ENCODE peak calls at places on chromosomes 5 and 9, in nine cellular contexts. Q is body of pancreas; F is CD4-positive, alpha-beta T cell; H is astrocyte; N is tibial nerve; B is GM13977; R is lung; M is Panc1; K is Calu3. U is an unnamed sample.
A peak's percentile ranks its signal among the peaks of the same experiment; 100 is the strongest.

GRCh38 chr5:39518516-39518915 is 93.7 kb upstream of the DAB2 start:
- DNase-seq in Q (no peak), F (no peak), H (peak; percentile 96), N (no peak), B (no peak), R (no peak), M (no peak), K (no peak), U (no peak)

GRCh38 chr5:158406884-158407790 is 548.2 kb upstream of the CLINT1 start:
- DNase-seq in Q (no peak), F (no peak), H (peak; percentile 80), N (no peak), B (no peak), R (no peak), M (no peak), K (no peak), U (no peak)

GRCh38 chr5:37786855-37787254 is 53.0 kb downstream of the GDNF start:
- DNase-seq in Q (no peak), F (no peak), H (peak; percentile 87), N (no peak), B (no peak), R (no peak), M (no peak), K (no peak), U (no peak)

GRCh38 chr5:6902597-6902996 is 189.4 kb downstream of the TENT4A start:
- DNase-seq in Q (peak; percentile 27), F (no peak), H (no peak), N (no peak), B (no peak), R (no peak), M (no peak), K (no peak), U (no peak)

GRCh38 chr5:151906246-151906645 is 18.4 kb downstream of the GLRA1 start:
- DNase-seq in Q (no peak), F (no peak), H (peak; percentile 47), N (no peak), B (no peak), R (no peak), M (no peak), K (no peak), U (no peak)

GRCh38 chr5:113663879-113664278 is 150.4 kb downstream of the YTHDC2 start:
- DNase-seq in Q (peak; percentile 28), F (peak; percentile 12), H (no peak), N (no peak), B (peak; percentile 8), R (no peak), M (peak; percentile 4), K (peak; percentile 37), U (no peak)

GRCh38 chr5:15013654-15014463 is 142.3 kb upstream of the ANKH start:
- DNase-seq in Q (no peak), F (no peak), H (peak; percentile 55), N (no peak), B (peak; percentile 34), R (no peak), M (peak; percentile 75), K (no peak), U (peak; percentile 42)

GRCh38 chr5:133383580-133383939 is 228.8 kb downstream of the FSTL4 start:
- DNase-seq in Q (no peak), F (no peak), H (no peak), N (no peak), B (no peak), R (no peak), M (no peak), K (no peak), U (no peak)

GRCh38 chr5:134738133-134738962 is at the start of gene CAMLG:
- DNase-seq in Q (peak; percentile 97), F (peak; percentile 97), H (peak; percentile 92), N (peak; percentile 96), B (peak; percentile 92), R (peak; percentile 98), M (peak; percentile 93), K (peak; percentile 99), U (peak; percentile 64)

GRCh38 chr9:98365724-98366123 is 110.3 kb upstream of the TBC1D2 start:
- DNase-seq in Q (no peak), F (no peak), H (no peak), N (no peak), B (no peak), R (no peak), M (no peak), K (no peak), U (no peak)

GRCh38 chr5:88727705-88728313 is 155.2 kb downstream of the MEF2C start:
- DNase-seq in Q (no peak), F (no peak), H (peak; percentile 2), N (no peak), B (no peak), R (no peak), M (no peak), K (no peak), U (no peak)

GRCh38 chr5:115530426-115530825 is 14.1 kb downstream of the FEM1C start:
- DNase-seq in Q (no peak), F (no peak), H (no peak), N (no peak), B (no peak), R (no peak), M (no peak), K (no peak), U (no peak)
- TF ChIP-seq CTCF in Q (no peak), F (no peak), H (no peak), N (no peak), B (no peak), R (no peak), M (no peak), K (no peak), U (no peak)

DNA sequence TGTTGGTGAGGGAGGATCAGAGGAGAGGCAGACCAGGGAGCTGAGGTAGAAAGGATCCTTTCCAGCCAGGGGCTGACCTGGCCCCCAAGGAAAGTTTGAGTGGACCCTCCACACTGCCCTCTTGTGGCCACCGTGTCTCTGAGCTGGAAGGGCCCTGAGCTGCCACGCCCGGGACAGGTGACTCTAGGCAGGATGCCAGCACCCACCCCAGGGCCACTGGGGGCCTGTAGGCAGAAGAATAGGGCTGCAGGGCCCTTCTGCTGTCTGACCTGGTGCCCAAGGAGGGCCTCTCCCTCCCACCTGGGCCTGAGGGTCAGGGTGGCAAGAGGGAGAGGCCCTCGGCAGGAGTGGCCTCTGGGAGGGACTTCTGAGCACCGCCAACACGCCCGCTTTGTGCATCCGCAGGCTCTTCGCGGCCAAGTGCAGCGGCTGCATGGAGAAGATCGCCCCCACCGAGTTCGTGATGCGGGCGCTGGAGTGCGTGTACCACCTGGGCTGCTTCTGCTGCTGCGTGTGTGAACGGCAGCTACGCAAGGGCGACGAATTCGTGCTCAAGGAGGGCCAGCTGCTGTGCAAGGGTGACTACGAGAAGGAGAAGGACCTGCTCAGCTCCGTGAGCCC is 76.8 kb downstream of the LMX1B start:
- DNase-seq in Q (peak; percentile 69), F (peak; percentile 42), H (no peak), N (no peak), B (peak; percentile 85), R (peak; percentile 41), M (no peak), K (peak; percentile 73), U (peak; percentile 78)
- TF ChIP-seq CTCF in Q (peak; percentile 77), F (peak; percentile 64), H (peak; percentile 42), N (peak; percentile 34), B (peak; percentile 71), R (peak; percentile 3), M (peak; percentile 82), K (peak; percentile 51), U (peak; percentile 59)

GRCh38 chr9:120611690-120612068 is 31.7 kb upstream of the CDK5RAP2 start:
- DNase-seq in Q (no peak), F (no peak), H (no peak), N (no peak), B (no peak), R (no peak), M (no peak), K (no peak), U (no peak)

GRCh38 chr9:120612218-120612617 is 32.3 kb upstream of the CDK5RAP2 start:
- DNase-seq in Q (no peak), F (no peak), H (no peak), N (no peak), B (no peak), R (no peak), M (no peak), K (no peak), U (no peak)

GRCh38 chr9:120608421-120608820 is 28.5 kb upstream of the CDK5RAP2 start:
- DNase-seq in Q (no peak), F (no peak), H (peak; percentile 12), N (no peak), B (no peak), R (no peak), M (no peak), K (no peak), U (no peak)

GRCh38 chr9:120609636-120610035 is 29.7 kb upstream of the CDK5RAP2 start:
- DNase-seq in Q (no peak), F (no peak), H (peak; percentile 40), N (no peak), B (no peak), R (no peak), M (no peak), K (no peak), U (no peak)

GRCh38 chr9:120610975-120611689 is 31.2 kb upstream of the CDK5RAP2 start:
- DNase-seq in Q (no peak), F (no peak), H (no peak), N (no peak), B (no peak), R (no peak), M (no peak), K (no peak), U (no peak)
- TF ChIP-seq CTCF in Q (no peak), F (no peak), H (peak; percentile 18), N (no peak), B (peak; percentile 2), R (no peak), M (peak; percentile 24), K (no peak), U (peak; percentile 19)

GRCh38 chr9:133683494-133684460 is 47.6 kb downstream of the DBH start:
- DNase-seq in Q (no peak), F (peak; percentile 75), H (no peak), N (no peak), B (no peak), R (no peak), M (no peak), K (no peak), U (no peak)

GRCh38 chr9:133680976-133681657 is 45.0 kb downstream of the DBH start:
- DNase-seq in Q (no peak), F (no peak), H (no peak), N (no peak), B (no peak), R (no peak), M (no peak), K (no peak), U (no peak)

GRCh38 chr9:133681658-133682306 is 45.6 kb downstream of the DBH start:
- DNase-seq in Q (no peak), F (no peak), H (no peak), N (no peak), B (no peak), R (no peak), M (no peak), K (no peak), U (no peak)

GRCh38 chr9:133684461-133685361 is 48.5 kb downstream of the DBH start:
- DNase-seq in Q (no peak), F (no peak), H (no peak), N (no peak), B (no peak), R (no peak), M (no peak), K (no peak), U (no peak)

DNA sequence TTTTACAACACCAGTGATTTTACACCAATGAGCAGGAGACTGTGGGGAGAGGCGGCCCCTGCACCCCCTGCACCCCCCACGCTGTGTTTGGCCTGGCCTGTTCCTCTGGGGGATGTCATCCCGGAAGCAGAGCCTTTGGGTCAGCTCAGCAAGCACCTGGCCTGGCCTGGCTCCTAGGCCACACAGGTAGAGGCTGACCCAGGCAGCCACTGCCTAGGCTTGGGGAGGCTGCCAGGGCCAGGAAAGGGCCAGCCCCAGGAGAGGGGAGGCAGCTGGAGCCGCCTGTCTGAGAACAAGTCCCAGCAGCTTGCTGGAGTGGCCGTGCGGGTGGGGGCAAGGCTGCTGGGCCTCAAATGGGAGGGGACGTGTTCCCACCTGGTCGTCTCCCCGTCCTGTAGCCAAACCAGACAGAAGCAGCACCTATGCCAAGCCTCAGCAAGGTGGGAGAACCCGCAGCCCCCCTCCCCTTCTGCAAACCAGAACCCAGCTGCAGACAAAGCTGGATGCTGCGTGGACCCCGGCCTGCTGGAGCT is 46.9 kb downstream of the DBH start:
- DNase-seq in Q (no peak), F (no peak), H (no peak), N (no peak), B (no peak), R (no peak), M (no peak), K (no peak), U (no peak)
- TF ChIP-seq CTCF in Q (no peak), F (no peak), H (no peak), N (no peak), B (no peak), R (no peak), M (no peak), K (no peak), U (no peak)

U was measured in D721Med.